ENCODE peak calls at places on chromosomes 1 and 21, in seven cellular contexts. O, K, P, Q, N, E and C are unnamed samples.

GRCh38 chr1:26358411-26359384 is 4.8 kb upstream of the CRYBG2 start:
- DNase-seq in E (no peak), P (peak; percentile 98), N (no peak), O (no peak), Q (no peak), K (no peak), C (no peak)

GRCh38 chr1:91730781-91731732 is 154.9 kb downstream of the TGFBR3 start:
- DNase-seq in N (peak; percentile 58), K (peak; percentile 54), P (peak; percentile 82), E (peak; percentile 86), O (peak; percentile 87), Q (peak; percentile 23), C (no peak)

GRCh38 chr1:233372218-233373125 is 44.9 kb downstream of the MAP3K21 start:
- DNase-seq in P (no peak), O (no peak), E (no peak), Q (no peak), N (no peak), K (no peak), C (no peak)

GRCh38 chr1:47280142-47280541 is 33.8 kb downstream of the STIL start:
- DNase-seq in E (no peak), Q (no peak), K (no peak), P (peak; percentile 76), O (no peak), N (no peak), C (no peak)

GRCh38 chr1:3681898-3682806 is 29.8 kb downstream of the TP73 start:
- DNase-seq in N (no peak), P (no peak), Q (no peak), O (no peak), K (no peak), E (no peak), C (no peak)

GRCh38 chr1:75430526-75430925 is 180.4 kb downstream of the SLC44A5 start:
- DNase-seq in Q (no peak), O (no peak), E (no peak), P (peak; percentile 20), N (no peak), K (no peak), C (no peak)

GRCh38 chr1:166843769-166844596 is 4.7 kb downstream of the POGK start:
- DNase-seq in Q (no peak), O (no peak), E (no peak), P (no peak), N (no peak), K (no peak), C (no peak)

GRCh38 chr1:6030144-6030543 is 15.5 kb upstream of the KCNAB2 start:
- DNase-seq in K (no peak), Q (no peak), P (no peak), N (no peak), E (no peak), O (no peak), C (no peak)

GRCh38 chr1:71587961-71588360 is 507.1 kb upstream of the ZRANB2 start:
- DNase-seq in N (no peak), K (no peak), P (peak; percentile 29), O (no peak), Q (no peak), E (no peak), C (no peak)

GRCh38 chr21:45137612-45137937 is 63.2 kb downstream of the ADARB1 start:
- DNase-seq in E (no peak), P (no peak), K (no peak), N (no peak), Q (no peak), O (no peak), C (no peak)

GRCh38 chr1:31505884-31506497 is 70.3 kb upstream of the TINAGL1 start:
- DNase-seq in E (no peak), P (peak; percentile 45), O (no peak), K (no peak), Q (peak; percentile 64), N (no peak), C (no peak)

GRCh38 chr21:37266515-37267221 is 466 bp downstream of the VPS26C start:
- DNase-seq in P (no peak), Q (no peak), E (no peak), N (no peak), K (peak; percentile 76), O (no peak), C (no peak)

GRCh38 chr1:72281144-72281543 is 1.2 kb downstream of the NEGR1 start:
- DNase-seq in P (no peak), N (no peak), E (no peak), K (no peak), O (no peak), Q (no peak), C (no peak)

GRCh38 chr1:213094446-213094845 is 43.4 kb downstream of the RPS6KC1 start:
- DNase-seq in K (no peak), O (no peak), Q (no peak), P (no peak), N (no peak), E (no peak), C (no peak)

GRCh38 chr1:6012529-6013318 is 20.5 kb upstream of the NPHP4 start:
- DNase-seq in E (no peak), P (no peak), Q (no peak), K (no peak), N (peak; percentile 35), O (peak; percentile 25), C (no peak)

GRCh38 chr1:156467385-156467784 is 33.2 kb downstream of the MEF2D start:
- DNase-seq in N (no peak), O (no peak), P (no peak), E (no peak), K (no peak), Q (no peak), C (no peak)

GRCh38 chr1:117127840-117128239 is 6.3 kb upstream of the TRIM45 start:
- DNase-seq in Q (no peak), O (no peak), E (peak; percentile 51), P (peak; percentile 63), N (no peak), K (no peak), C (no peak)

GRCh38 chr1:174269932-174270651 is 110.8 kb downstream of the RABGAP1L start:
- DNase-seq in P (no peak), Q (no peak), K (no peak), N (no peak), O (no peak), E (no peak), C (no peak)
- H3K4me3 ChIP-seq in P (no peak overlapping the region), Q (no peak overlapping the region), K (no peak overlapping the region), N (no peak overlapping the region), O (no peak overlapping the region), E (no peak overlapping the region), C (no peak overlapping the region)

GRCh38 chr1:214318356-214318755 is 37.4 kb downstream of the SMYD2 start:
- DNase-seq in Q (no peak), E (no peak), K (no peak), N (no peak), P (no peak), O (no peak), C (no peak)

GRCh38 chr1:214318956-214319355 is 38.0 kb downstream of the SMYD2 start:
- DNase-seq in K (no peak), E (no peak), P (no peak), N (no peak), Q (no peak), O (no peak), C (no peak)

GRCh38 chr1:214316597-214316996 is 35.6 kb downstream of the SMYD2 start:
- DNase-seq in E (no peak), N (peak; percentile 44), K (no peak), O (no peak), P (peak; percentile 39), Q (no peak), C (no peak)

GRCh38 chr1:214317300-214317699 is 36.3 kb downstream of the SMYD2 start:
- DNase-seq in O (no peak), K (no peak), E (no peak), N (no peak), P (no peak), Q (no peak), C (no peak)

DNA sequence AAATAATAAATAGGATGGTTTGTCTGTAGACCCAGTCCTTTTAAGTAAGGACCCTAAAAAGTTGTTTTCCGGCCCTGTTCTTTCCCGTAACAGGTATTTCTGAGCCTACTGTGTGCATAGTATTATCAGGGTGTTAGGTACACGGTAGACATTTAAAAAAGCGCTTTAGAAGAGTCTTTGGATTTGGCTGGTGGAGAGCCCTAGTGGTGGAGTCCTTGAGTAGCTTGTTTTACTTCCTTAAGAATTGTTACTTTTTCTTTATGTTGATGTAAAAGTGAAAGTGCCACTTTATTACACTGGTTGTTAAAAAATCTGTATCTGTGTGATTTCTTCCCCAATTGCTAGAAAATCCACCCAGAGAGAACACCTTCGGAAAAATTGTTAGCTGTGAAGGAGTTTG is 36.8 kb downstream of the SMYD2 start:
- DNase-seq in P (no peak), N (no peak), O (no peak), E (no peak), K (no peak), Q (no peak), C (no peak)
- H3K4me3 ChIP-seq in P (no peak overlapping the region), N (no peak overlapping the region), O (peak overlapping the region; percentile 13), E (no peak overlapping the region), K (no peak overlapping the region), Q (no peak overlapping the region), C (no peak overlapping the region)

GRCh38 chr1:199096601-199097000 is 457.8 kb downstream of the PTPRC start:
- DNase-seq in P (peak; percentile 46), O (no peak), Q (no peak), N (no peak), K (no peak), E (no peak), C (no peak)
- H3K4me3 ChIP-seq in P (no peak overlapping the region), O (no peak overlapping the region), Q (no peak overlapping the region), N (no peak overlapping the region), K (no peak overlapping the region), E (no peak overlapping the region), C (no peak overlapping the region)

GRCh38 chr1:227890451-227891222 is 57.1 kb downstream of the WNT9A start:
- DNase-seq in Q (no peak), K (no peak), O (no peak), E (no peak), N (no peak), P (no peak), C (no peak)

GRCh38 chr1:227887697-227888403 is 59.9 kb downstream of the WNT9A start:
- DNase-seq in O (peak; percentile 77), N (peak; percentile 79), K (peak; percentile 80), Q (no peak), E (peak; percentile 32), P (no peak), C (no peak)

GRCh38 chr1:227888404-227889046 is 59.2 kb downstream of the WNT9A start:
- DNase-seq in P (no peak), E (peak; percentile 28), N (no peak), K (peak; percentile 40), Q (no peak), O (peak; percentile 40), C (no peak)

GRCh38 chr1:227889863-227890405 is 57.8 kb downstream of the WNT9A start:
- DNase-seq in N (no peak), Q (no peak), O (no peak), E (no peak), P (no peak), K (no peak), C (no peak)

DNA sequence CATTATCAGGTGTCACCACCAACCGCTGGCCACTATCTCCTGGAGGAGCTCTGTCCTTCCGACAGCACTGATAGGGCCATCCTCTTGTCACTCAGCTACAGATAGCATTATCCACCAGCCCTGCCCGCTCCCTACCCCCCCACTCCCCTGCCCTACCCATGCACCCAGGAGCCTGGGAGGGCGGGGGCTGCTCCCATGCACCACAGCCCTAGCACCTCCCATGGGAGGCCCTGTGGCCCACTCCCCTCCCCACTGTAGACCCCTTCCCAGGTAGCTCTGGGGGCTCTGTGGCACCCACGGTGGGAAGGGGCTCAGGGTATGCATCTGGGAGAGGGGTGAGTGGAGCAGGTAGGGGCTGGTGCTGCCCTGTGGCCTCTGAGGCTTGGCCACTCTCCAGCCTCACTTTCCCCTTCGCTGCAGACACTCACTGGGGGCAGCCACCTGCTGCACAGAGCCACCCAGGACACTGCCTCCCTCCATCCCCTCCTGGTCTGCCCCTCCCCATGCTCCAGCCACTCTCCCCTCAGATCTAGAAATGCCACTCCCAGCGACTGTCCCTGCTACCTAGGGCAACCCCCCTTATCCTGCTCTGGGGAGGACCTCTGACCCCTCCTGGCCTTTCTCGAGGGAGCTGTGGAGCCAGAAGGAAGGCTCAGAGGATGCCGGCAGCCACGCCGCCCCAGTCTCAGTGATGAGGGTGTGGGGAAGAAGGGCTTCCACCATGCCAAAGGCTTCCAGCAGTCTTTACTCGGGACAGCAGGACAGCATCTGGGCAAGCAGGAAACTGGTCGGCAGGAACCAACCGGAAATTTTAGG is 58.5 kb downstream of the WNT9A start:
- DNase-seq in Q (no peak), K (peak; percentile 42), N (no peak), O (peak; percentile 39), P (no peak), E (no peak), C (no peak)
- H3K4me3 ChIP-seq in Q (no peak overlapping the region), K (no peak overlapping the region), N (no peak overlapping the region), O (no peak overlapping the region), P (no peak overlapping the region), E (no peak overlapping the region), C (no peak overlapping the region)